ENCODE peak calls at places on chromosome 6, in seven cellular contexts. Q, T, D, X, C, Y and P are unnamed samples.

GRCh38 chr6:119264854-119265397 is 84.6 kb downstream of the MAN1A1 start:
- DNase-seq in C (no peak), T (no peak), Y (no peak), X (no peak), D (no peak), Q (no peak), P (no peak)

GRCh38 chr6:20712011-20712410 is 177.8 kb downstream of the CDKAL1 start:
- DNase-seq in D (no peak), Q (no peak), T (no peak), X (no peak), Y (no peak), C (no peak), P (no peak)

GRCh38 chr6:113172531-113172966 is 684.6 kb upstream of the MARCKS start:
- DNase-seq in Y (no peak), Q (no peak), X (peak; percentile 10), D (no peak), T (no peak), C (no peak), P (no peak)

GRCh38 chr6:111087871-111088667 is 766 bp downstream of the SLC16A10 start:
- DNase-seq in X (peak; percentile 53), Q (no peak), D (peak; percentile 44), C (no peak), T (peak; percentile 26), Y (no peak), P (peak; percentile 36)

GRCh38 chr6:147510949-147511590 is 2.6 kb downstream of the SAMD5 start:
- DNase-seq in Y (no peak), C (no peak), X (no peak), T (no peak), Q (peak; percentile 54), D (no peak), P (peak; percentile 23)

GRCh38 chr6:155328539-155329459 is 14.5 kb upstream of the TFB1M start:
- DNase-seq in Q (no peak), Y (no peak), D (peak; percentile 92), T (no peak), C (no peak), X (no peak), P (no peak)

GRCh38 chr6:33988121-33989015 is 157.5 kb downstream of the GRM4 start:
- DNase-seq in X (peak; percentile 45), Y (no peak), C (no peak), T (no peak), D (peak; percentile 76), Q (no peak), P (no peak)

GRCh38 chr6:3857822-3858221 is 8.6 kb downstream of the FAM50B start:
- DNase-seq in D (no peak), Y (no peak), Q (no peak), T (no peak), C (no peak), X (no peak), P (no peak)

GRCh38 chr6:123747515-123747914 is 56.1 kb upstream of the NKAIN2 start:
- DNase-seq in Q (no peak), C (no peak), D (no peak), X (no peak), Y (no peak), T (no peak), P (no peak)

GRCh38 chr6:25743868-25744267 is 10.7 kb upstream of the SLC17A4 start:
- DNase-seq in X (no peak), D (no peak), T (no peak), C (no peak), Q (no peak), Y (no peak), P (no peak)

GRCh38 chr6:118889163-118889562 is 4.8 kb upstream of the ASF1A start:
- DNase-seq in D (no peak), C (no peak), Y (no peak), T (no peak), Q (no peak), X (peak; percentile 55), P (no peak)

GRCh38 chr6:4350571-4351505 is 215.5 kb upstream of the ECI2 start:
- DNase-seq in T (no peak), D (no peak), X (no peak), Q (no peak), C (no peak), Y (no peak), P (no peak)

GRCh38 chr6:115690854-115691253 is 369.8 kb downstream of the FRK start:
- DNase-seq in T (no peak), D (no peak), Q (no peak), X (no peak), Y (no peak), C (no peak), P (no peak)

DNA sequence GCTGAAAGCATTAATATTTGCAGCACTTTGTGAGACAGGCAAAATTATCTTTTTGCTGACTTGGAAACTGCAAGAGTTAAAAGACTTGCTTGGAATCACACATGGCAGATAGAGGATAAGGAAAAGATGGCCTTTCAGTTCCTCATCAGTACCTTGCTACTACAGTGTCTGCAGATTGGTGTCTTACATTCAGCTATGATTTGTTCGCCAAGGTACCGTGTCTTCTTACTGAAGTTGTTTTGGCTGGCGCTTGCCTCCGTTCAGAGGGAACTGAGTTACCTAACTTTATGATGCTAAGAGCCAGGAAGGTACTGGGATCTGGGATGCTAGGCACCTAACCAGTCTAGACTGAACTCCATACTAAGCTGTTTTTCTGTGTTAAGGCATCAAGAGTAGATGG is 2.3 kb downstream of the WTAP start:
- DNase-seq in T (no peak), D (no peak), Q (peak; percentile 35), X (no peak), Y (no peak), C (no peak), P (no peak)
- H3K27ac ChIP-seq in T (no peak overlapping the region), D (peak overlapping the region; percentile 99), Q (no peak overlapping the region), X (no peak overlapping the region), Y (no peak overlapping the region), C (no peak overlapping the region), P (no peak overlapping the region)

GRCh38 chr6:98525860-98526259 is 308.5 kb upstream of the POU3F2 start:
- DNase-seq in T (no peak), C (no peak), Y (no peak), X (no peak), Q (no peak), D (no peak), P (no peak)

GRCh38 chr6:98532004-98532403 is 302.4 kb upstream of the POU3F2 start:
- DNase-seq in Q (no peak), Y (no peak), D (no peak), X (no peak), T (no peak), C (no peak), P (no peak)

GRCh38 chr6:98530732-98531131 is 303.6 kb upstream of the POU3F2 start:
- DNase-seq in C (no peak), T (no peak), Y (no peak), X (no peak), Q (no peak), D (no peak), P (peak; percentile 2)

GRCh38 chr6:98526465-98526864 is 307.9 kb upstream of the POU3F2 start:
- DNase-seq in C (no peak), D (no peak), X (no peak), Y (no peak), Q (no peak), T (no peak), P (no peak)

GRCh38 chr6:98529364-98529763 is 305.0 kb upstream of the POU3F2 start:
- DNase-seq in D (no peak), Q (no peak), T (no peak), Y (no peak), C (no peak), X (no peak), P (peak; percentile 24)
- TF ChIP-seq EP300 in D (no peak), Q (no peak), T (no peak), Y (no peak), C (no peak), X (no peak), P (no peak)

GRCh38 chr6:41748542-41748941 is 1.3 kb upstream of the PGC start:
- DNase-seq in X (no peak), Y (no peak), T (no peak), C (no peak), D (peak; percentile 91), Q (no peak), P (no peak)
- H3K27ac ChIP-seq in X (no peak overlapping the region), Y (no peak overlapping the region), T (no peak overlapping the region), C (no peak overlapping the region), D (peak overlapping the region; percentile 75), Q (no peak overlapping the region), P (peak overlapping the region; percentile 65)

GRCh38 chr6:11214438-11214837 is 18.0 kb downstream of the NEDD9 start:
- DNase-seq in Y (no peak), D (no peak), T (no peak), Q (no peak), C (no peak), X (no peak), P (no peak)
- TF ChIP-seq EP300 in Y (no peak), D (no peak), T (no peak), Q (no peak), C (peak; percentile 43), X (no peak), P (peak; percentile 56)

GRCh38 chr6:39140556-39141191 is 25.7 kb upstream of the SAYSD1 start:
- DNase-seq in X (no peak), Y (no peak), T (no peak), C (no peak), Q (no peak), D (no peak), P (no peak)

GRCh38 chr6:39137235-39137634 is 22.2 kb upstream of the SAYSD1 start:
- DNase-seq in Y (no peak), D (peak; percentile 29), C (no peak), X (no peak), T (no peak), Q (peak; percentile 76), P (no peak)
- H3K27ac ChIP-seq in Y (no peak overlapping the region), D (no peak overlapping the region), C (no peak overlapping the region), X (no peak overlapping the region), T (no peak overlapping the region), Q (no peak overlapping the region), P (no peak overlapping the region)

DNA sequence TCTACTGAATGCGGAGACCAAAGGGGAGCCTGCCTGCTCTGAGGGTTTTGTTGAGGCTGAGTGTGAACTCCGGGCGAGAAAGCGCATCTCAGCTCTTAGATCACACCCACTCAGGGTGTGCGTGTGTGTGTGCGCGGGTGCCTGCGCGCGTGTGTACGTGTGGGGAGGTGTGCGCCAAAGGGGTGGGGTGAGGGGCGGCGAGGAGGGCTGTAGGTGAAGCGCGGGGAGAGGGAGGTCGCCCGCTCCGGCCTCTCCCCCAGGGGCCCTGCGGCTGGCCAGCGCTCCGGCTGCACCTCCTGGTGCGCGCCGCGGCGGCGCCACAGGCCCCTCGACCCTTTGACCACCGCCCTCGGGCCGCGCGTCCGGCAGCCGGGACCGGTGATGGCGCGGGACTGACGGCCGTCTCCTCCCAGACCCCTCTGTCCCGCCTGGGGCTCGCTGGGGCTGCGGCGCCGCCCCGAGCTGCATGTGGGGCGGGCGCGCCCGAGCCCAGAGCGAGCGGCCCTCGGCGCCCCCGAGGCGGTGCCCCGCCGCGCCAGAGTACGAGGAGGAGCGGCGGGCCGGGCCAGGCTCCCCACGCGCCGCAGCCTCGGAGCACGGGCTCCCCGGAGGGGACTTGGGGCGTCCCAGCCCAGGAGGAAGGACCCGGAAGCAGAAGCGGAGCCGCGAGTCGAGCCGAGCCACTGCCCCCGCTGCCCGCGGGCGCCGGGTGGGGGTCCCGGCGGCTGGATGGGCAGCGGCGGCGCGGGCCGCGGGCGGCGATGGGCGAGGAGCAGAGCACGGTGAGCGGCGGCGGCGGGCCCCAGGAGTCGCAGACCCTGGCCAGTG is at the start of gene RNF217:
- DNase-seq in D (peak; percentile 55), C (peak; percentile 35), Q (peak; percentile 84), T (peak; percentile 83), X (peak; percentile 34), Y (peak; percentile 48), P (peak; percentile 63)
- TF ChIP-seq EP300 in D (no peak), C (no peak), Q (no peak), T (no peak), X (no peak), Y (no peak), P (no peak)